ENCODE peak calls at places on chromosomes 1 and 21, in six cellular contexts. Q is Caco-2, R is neuronal stem cell, E is right atrium auricular region, D is IMR-90, N is BJ. X is an unnamed sample.

GRCh38 chr1:172149377-172149776 is 271.1 kb upstream of the C1orf105 start:
- DNase-seq in N (no peak), E (no peak), R (no peak), Q (no peak), D (peak; percentile 38), X (no peak)

GRCh38 chr1:205451202-205451601 is 4.6 kb downstream of the BLACAT1 start:
- DNase-seq in E (no peak), Q (no peak), D (no peak), N (no peak), R (no peak), X (no peak)

GRCh38 chr1:146016891-146017290 is 4.6 kb downstream of the HJV start:
- DNase-seq in N (no peak), Q (no peak), D (no peak), R (no peak), E (no peak), X (no peak)

GRCh38 chr1:8314346-8315280 is 3.3 kb upstream of the SLC45A1 start:
- DNase-seq in Q (peak; percentile 88), E (peak; percentile 76), N (no peak), D (peak; percentile 77), R (peak; percentile 70), X (no peak)

GRCh38 chr1:224735159-224735558 is 119.0 kb downstream of the CNIH3 start:
- DNase-seq in Q (no peak), R (no peak), E (no peak), N (no peak), D (no peak), X (no peak)

GRCh38 chr1:28986296-28986910 is 72.0 kb downstream of the EPB41 start:
- DNase-seq in N (no peak), R (no peak), E (no peak), D (no peak), Q (no peak), X (no peak)

GRCh38 chr1:53111073-53111556 is 31.3 kb downstream of the SLC1A7 start:
- DNase-seq in R (no peak), E (no peak), N (no peak), D (peak; percentile 18), Q (peak; percentile 37), X (no peak)

GRCh38 chr1:109712321-109712864 is 342 bp downstream of the GSTM5 start:
- DNase-seq in R (no peak), N (no peak), Q (no peak), E (no peak), D (no peak), X (no peak)

GRCh38 chr1:29260531-29260930 is 24.2 kb downstream of the PTPRU start:
- DNase-seq in N (no peak), R (no peak), E (no peak), Q (no peak), D (no peak), X (no peak)

GRCh38 chr1:40630488-40631223 is 34.8 kb downstream of the RIMS3 start:
- DNase-seq in D (peak; percentile 19), N (no peak), E (no peak), Q (peak; percentile 21), R (peak; percentile 42), X (no peak)

GRCh38 chr1:224621813-224622682 is 5.9 kb downstream of the CNIH3 start:
- DNase-seq in N (no peak), E (no peak), R (no peak), Q (peak; percentile 14), D (no peak), X (no peak)

GRCh38 chr1:38613996-38614395 is 245.6 kb downstream of the RRAGC start:
- DNase-seq in E (no peak), D (no peak), R (peak; percentile 87), Q (no peak), N (no peak), X (no peak)

GRCh38 chr21:15421521-15421920 is 308.3 kb upstream of the USP25 start:
- DNase-seq in D (no peak), Q (no peak), E (no peak), R (no peak), N (no peak), X (no peak)

GRCh38 chr1:1122981-1123480 is 7.1 kb upstream of the C1orf159 start:
- DNase-seq in R (no peak), Q (peak; percentile 43), N (peak; percentile 4), E (no peak), D (no peak), X (no peak)

GRCh38 chr1:94296018-94296417 is 58.6 kb upstream of the ARHGAP29 start:
- DNase-seq in E (no peak), N (no peak), D (peak; percentile 84), Q (no peak), R (no peak), X (no peak)

GRCh38 chr1:227127891-227128290 is 187.8 kb downstream of the COQ8A start:
- DNase-seq in Q (no peak), D (no peak), R (no peak), N (no peak), E (no peak), X (no peak)

GRCh38 chr1:67563684-67564083 is 121.3 kb upstream of the GADD45A start:
- DNase-seq in D (no peak), R (no peak), E (no peak), Q (no peak), N (no peak), X (no peak)

GRCh38 chr1:172383541-172383940 is 36.9 kb upstream of the C1orf105 start:
- DNase-seq in D (peak; percentile 77), E (no peak), R (no peak), Q (no peak), N (peak; percentile 38), X (peak; percentile 59)

GRCh38 chr1:160752926-160753325 is 13.9 kb downstream of the SLAMF7 start:
- DNase-seq in N (no peak), D (no peak), Q (no peak), E (no peak), R (no peak), X (no peak)

DNA sequence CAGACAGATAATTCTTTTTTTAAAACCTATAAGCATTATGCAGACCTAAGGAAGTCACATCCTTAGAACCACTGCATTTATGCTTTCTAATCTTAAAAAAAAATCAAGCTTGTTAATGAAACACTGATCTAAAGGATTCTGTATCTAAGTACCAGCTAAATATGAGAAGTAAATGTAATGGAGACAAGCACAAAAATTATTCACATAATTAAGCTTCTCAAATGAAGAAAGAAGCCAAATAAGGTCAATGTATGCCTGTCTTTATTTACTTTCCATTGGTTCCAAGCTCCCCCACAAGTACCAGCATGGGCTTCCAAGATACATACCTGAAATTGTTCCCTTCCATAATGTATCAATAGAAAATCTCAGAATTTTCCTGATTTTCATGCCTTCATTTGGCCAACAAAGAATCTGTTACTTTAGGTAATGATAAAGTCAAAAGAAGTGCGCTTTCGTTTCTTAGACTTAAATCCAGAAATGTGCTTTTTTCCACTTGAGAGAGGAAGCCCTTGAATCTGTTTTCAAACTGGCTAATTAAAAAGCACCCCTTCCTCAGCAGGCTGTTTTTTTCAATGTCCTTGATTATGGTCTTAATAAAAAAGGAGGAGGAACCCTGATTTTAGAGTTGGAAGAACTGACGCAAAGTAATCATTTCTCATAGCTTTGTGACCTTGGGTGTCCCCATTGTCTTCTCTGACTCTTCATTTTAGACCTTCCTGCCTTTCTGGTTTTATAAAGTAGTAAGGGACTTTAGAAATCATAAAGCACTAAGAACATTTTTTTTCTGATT is 3.8 kb downstream of the RGS2 start:
- DNase-seq in R (no peak), D (peak; percentile 43), E (no peak), N (no peak), Q (no peak), X (no peak)
- H3K4me3 ChIP-seq in R (no peak overlapping the region), D (no peak overlapping the region), E (no peak overlapping the region), N (no peak overlapping the region), Q (no peak overlapping the region), X (no peak overlapping the region)

GRCh38 chr21:40453183-40453582 is 393.8 kb downstream of the DSCAM start:
- DNase-seq in E (no peak), R (no peak), N (no peak), D (no peak), Q (no peak), X (no peak)
- H3K4me3 ChIP-seq in E (no peak overlapping the region), R (no peak overlapping the region), N (no peak overlapping the region), D (no peak overlapping the region), Q (no peak overlapping the region), X (no peak overlapping the region)

GRCh38 chr1:84598418-84598817 is 24.2 kb upstream of the CTBS start:
- DNase-seq in N (no peak), E (no peak), Q (no peak), R (no peak), D (peak; percentile 57), X (no peak)

GRCh38 chr1:84600796-84601195 is 26.6 kb upstream of the CTBS start:
- DNase-seq in N (no peak), R (no peak), Q (no peak), D (no peak), E (no peak), X (no peak)

GRCh38 chr1:84603941-84604830 is 29.9 kb upstream of the CTBS start:
- DNase-seq in Q (no peak), N (peak; percentile 77), R (no peak), D (peak; percentile 81), E (peak; percentile 76), X (peak; percentile 60)

GRCh38 chr1:84603223-84603622 is 29.0 kb upstream of the CTBS start:
- DNase-seq in E (no peak), D (peak; percentile 68), R (no peak), Q (no peak), N (no peak), X (no peak)

DNA sequence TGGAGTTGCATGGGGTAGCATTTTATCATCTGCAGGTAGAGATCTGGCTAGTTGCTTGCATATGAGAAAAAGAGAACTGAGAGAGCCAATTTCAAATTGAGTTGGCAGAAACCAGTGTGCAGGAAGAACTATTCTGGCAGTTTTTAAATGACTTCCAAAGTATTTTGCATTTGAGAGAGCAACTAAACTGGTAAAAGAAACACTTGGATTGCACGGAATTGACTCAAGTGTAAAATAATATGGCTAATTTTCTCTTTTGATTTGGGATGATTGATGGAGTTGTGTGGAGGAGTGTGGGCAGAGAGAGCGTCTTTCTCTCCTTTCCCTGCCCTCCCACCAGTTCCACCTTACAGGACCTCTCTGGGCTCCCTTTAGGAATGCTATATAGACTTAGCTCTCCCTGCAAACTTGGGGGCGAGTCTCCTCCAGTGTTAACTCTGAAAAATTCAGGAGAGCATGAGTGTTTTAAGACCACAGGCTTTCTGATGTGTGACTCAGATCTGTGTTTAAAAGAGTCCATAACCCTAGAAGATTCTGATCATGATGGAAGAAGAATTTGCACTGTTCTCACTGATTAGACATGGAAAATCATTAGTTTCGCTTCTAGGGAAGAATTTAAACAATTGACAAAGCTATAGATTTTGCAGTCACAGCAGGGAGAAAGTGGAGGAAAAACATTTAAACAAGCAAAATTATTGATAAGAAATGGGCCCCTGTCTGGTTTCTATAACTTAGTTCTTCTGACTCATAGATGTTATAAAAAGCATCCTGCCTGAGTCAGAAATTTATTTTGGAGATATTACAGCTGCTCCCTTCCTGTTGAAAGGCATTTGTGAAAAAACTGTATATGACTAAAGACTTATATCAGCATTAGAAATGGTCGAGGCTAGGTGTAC is 24.9 kb upstream of the CTBS start:
- DNase-seq in N (peak; percentile 63), Q (no peak), D (peak; percentile 90), E (no peak), R (no peak), X (no peak)
- H3K4me3 ChIP-seq in N (no peak overlapping the region), Q (no peak overlapping the region), D (peak overlapping the region; percentile 8), E (no peak overlapping the region), R (no peak overlapping the region), X (no peak overlapping the region)

GRCh38 chr1:27527223-27527856 is 37.4 kb upstream of the WASF2 start:
- DNase-seq in R (peak; percentile 59), Q (peak; percentile 84), N (no peak), D (peak; percentile 85), E (no peak), X (no peak)
- H3K4me3 ChIP-seq in R (peak overlapping the region; percentile 41), Q (peak overlapping the region; percentile 42), N (no peak overlapping the region), D (no peak overlapping the region), E (peak overlapping the region; percentile 27), X (peak overlapping the region; percentile 2)